ENCODE peak calls at places on chromosomes 11 and 22, in six cellular contexts. One of them, this sample, is unnamed.

GRCh38 chr11:68780829-68781228 is 29.5 kb upstream of the TESMIN start:
- DNase-seq in astrocyte: no peak
- DNase-seq in IMR-90: no peak
- DNase-seq in heart left ventricle: peak
- DNase-seq in HL-60: peak
- DNase-seq in lower lobe of right lung: peak
- DNase-seq in this sample: no peak

GRCh38 chr11:118892515-118892914 is 8.8 kb downstream of the CXCR5 start:
- DNase-seq in astrocyte: no peak
- DNase-seq in IMR-90: no peak
- DNase-seq in heart left ventricle: no peak
- DNase-seq in HL-60: no peak
- DNase-seq in lower lobe of right lung: no peak
- DNase-seq in this sample: no peak

GRCh38 chr11:33172996-33173395 is 11.7 kb upstream of the CSTF3 start:
- DNase-seq in astrocyte: no peak
- DNase-seq in IMR-90: peak
- DNase-seq in heart left ventricle: no peak
- DNase-seq in HL-60: peak
- DNase-seq in lower lobe of right lung: no peak
- DNase-seq in this sample: no peak

GRCh38 chr11:60390389-60390788 is 5.9 kb upstream of the MS4A14 start:
- DNase-seq in astrocyte: no peak
- DNase-seq in IMR-90: no peak
- DNase-seq in heart left ventricle: no peak
- DNase-seq in HL-60: no peak
- DNase-seq in lower lobe of right lung: no peak
- DNase-seq in this sample: no peak

GRCh38 chr22:24432059-24432853 is 4.9 kb downstream of the ADORA2A start:
- DNase-seq in astrocyte: peak
- DNase-seq in IMR-90: peak
- DNase-seq in heart left ventricle: peak
- DNase-seq in HL-60: no peak
- DNase-seq in lower lobe of right lung: no peak
- DNase-seq in this sample: peak

GRCh38 chr11:66883021-66883968 is 26.4 kb downstream of the LRFN4 start:
- DNase-seq in astrocyte: peak
- DNase-seq in IMR-90: peak
- DNase-seq in heart left ventricle: peak
- DNase-seq in HL-60: peak
- DNase-seq in lower lobe of right lung: peak
- DNase-seq in this sample: no peak

GRCh38 chr11:31690041-31690440 is 121.1 kb downstream of the PAX6 start:
- DNase-seq in astrocyte: peak
- DNase-seq in IMR-90: peak
- DNase-seq in heart left ventricle: no peak
- DNase-seq in HL-60: no peak
- DNase-seq in lower lobe of right lung: no peak
- DNase-seq in this sample: no peak

GRCh38 chr11:1949302-1949701 is 2.2 kb downstream of the MRPL23 start:
- DNase-seq in astrocyte: no peak
- DNase-seq in IMR-90: no peak
- DNase-seq in heart left ventricle: no peak
- DNase-seq in HL-60: no peak
- DNase-seq in lower lobe of right lung: peak
- DNase-seq in this sample: no peak

GRCh38 chr22:39219071-39220050 is 25.4 kb downstream of the PDGFB start:
- DNase-seq in astrocyte: no peak
- DNase-seq in IMR-90: no peak
- DNase-seq in heart left ventricle: no peak
- DNase-seq in HL-60: no peak
- DNase-seq in lower lobe of right lung: peak
- DNase-seq in this sample: no peak

GRCh38 chr11:77821349-77821851 is 456 bp downstream of the AAMDC start:
- DNase-seq in astrocyte: peak
- DNase-seq in IMR-90: peak
- DNase-seq in heart left ventricle: peak
- DNase-seq in HL-60: peak
- DNase-seq in lower lobe of right lung: no peak
- DNase-seq in this sample: peak

GRCh38 chr11:126834149-126834548 is 166.4 kb downstream of the KIRREL3 start:
- DNase-seq in astrocyte: peak
- DNase-seq in IMR-90: peak
- DNase-seq in heart left ventricle: no peak
- DNase-seq in HL-60: no peak
- DNase-seq in lower lobe of right lung: no peak
- DNase-seq in this sample: no peak

GRCh38 chr11:61950035-61950547 is at the start of gene BEST1:
- DNase-seq in astrocyte: no peak
- DNase-seq in IMR-90: no peak
- DNase-seq in heart left ventricle: no peak
- DNase-seq in HL-60: no peak
- DNase-seq in lower lobe of right lung: no peak
- DNase-seq in this sample: no peak

GRCh38 chr11:61946894-61947293 is 3.3 kb upstream of the BEST1 start:
- DNase-seq in astrocyte: no peak
- DNase-seq in IMR-90: no peak
- DNase-seq in heart left ventricle: no peak
- DNase-seq in HL-60: no peak
- DNase-seq in lower lobe of right lung: no peak
- DNase-seq in this sample: no peak

GRCh38 chr11:61949169-61950034 is 749 bp upstream of the BEST1 start:
- DNase-seq in astrocyte: peak
- DNase-seq in IMR-90: peak
- DNase-seq in heart left ventricle: peak
- DNase-seq in HL-60: no peak
- DNase-seq in lower lobe of right lung: peak
- DNase-seq in this sample: peak

GRCh38 chr11:61948505-61948904 is 1.6 kb upstream of the BEST1 start:
- DNase-seq in astrocyte: no peak
- DNase-seq in IMR-90: no peak
- DNase-seq in heart left ventricle: no peak
- DNase-seq in HL-60: no peak
- DNase-seq in lower lobe of right lung: no peak
- DNase-seq in this sample: no peak

GRCh38 chr11:61947486-61948210 is 2.5 kb upstream of the BEST1 start:
- DNase-seq in astrocyte: peak
- DNase-seq in IMR-90: peak
- DNase-seq in heart left ventricle: peak
- DNase-seq in HL-60: peak
- DNase-seq in lower lobe of right lung: peak
- DNase-seq in this sample: peak
- H3K27ac ChIP-seq in astrocyte: no peak
- H3K27ac ChIP-seq in IMR-90: no peak
- H3K27ac ChIP-seq in heart left ventricle: no peak
- H3K27ac ChIP-seq in HL-60: no peak
- H3K27ac ChIP-seq in lower lobe of right lung: no peak
- H3K27ac ChIP-seq in this sample: no peak

GRCh38 chr11:123006860-123007542 is 25.4 kb upstream of the BSX start:
- DNase-seq in astrocyte: no peak
- DNase-seq in IMR-90: no peak
- DNase-seq in heart left ventricle: no peak
- DNase-seq in HL-60: no peak
- DNase-seq in lower lobe of right lung: no peak
- DNase-seq in this sample: no peak
- TF ChIP-seq CTCF in astrocyte: no peak
- TF ChIP-seq CTCF in IMR-90: no peak
- TF ChIP-seq CTCF in heart left ventricle: no peak
- TF ChIP-seq CTCF in HL-60: no peak
- TF ChIP-seq CTCF in lower lobe of right lung: no peak
- TF ChIP-seq CTCF in this sample: no peak

GRCh38 chr11:120024046-120024445 is 113.9 kb downstream of the TRIM29 start:
- DNase-seq in astrocyte: no peak
- DNase-seq in IMR-90: no peak
- DNase-seq in heart left ventricle: no peak
- DNase-seq in HL-60: no peak
- DNase-seq in lower lobe of right lung: no peak
- DNase-seq in this sample: peak
- H3K27ac ChIP-seq in astrocyte: no peak
- H3K27ac ChIP-seq in IMR-90: no peak
- H3K27ac ChIP-seq in heart left ventricle: no peak
- H3K27ac ChIP-seq in HL-60: no peak
- H3K27ac ChIP-seq in lower lobe of right lung: no peak
- H3K27ac ChIP-seq in this sample: no peak

GRCh38 chr22:31969789-31970489 is 25.6 kb downstream of the YWHAH start:
- DNase-seq in astrocyte: peak
- DNase-seq in IMR-90: peak
- DNase-seq in heart left ventricle: no peak
- DNase-seq in HL-60: peak
- DNase-seq in lower lobe of right lung: peak
- DNase-seq in this sample: peak
- TF ChIP-seq CTCF in astrocyte: peak
- TF ChIP-seq CTCF in IMR-90: peak
- TF ChIP-seq CTCF in heart left ventricle: no peak
- TF ChIP-seq CTCF in HL-60: peak
- TF ChIP-seq CTCF in lower lobe of right lung: no peak
- TF ChIP-seq CTCF in this sample: no peak

GRCh38 chr11:134585666-134586285 is 173.7 kb upstream of the B3GAT1 start:
- DNase-seq in astrocyte: no peak
- DNase-seq in IMR-90: no peak
- DNase-seq in heart left ventricle: no peak
- DNase-seq in HL-60: no peak
- DNase-seq in lower lobe of right lung: no peak
- DNase-seq in this sample: no peak

GRCh38 chr11:134584706-134585445 is 172.8 kb upstream of the B3GAT1 start:
- DNase-seq in astrocyte: no peak
- DNase-seq in IMR-90: no peak
- DNase-seq in heart left ventricle: no peak
- DNase-seq in HL-60: peak
- DNase-seq in lower lobe of right lung: no peak
- DNase-seq in this sample: no peak

GRCh38 chr11:134581966-134582787 is 170.1 kb upstream of the B3GAT1 start:
- DNase-seq in astrocyte: no peak
- DNase-seq in IMR-90: no peak
- DNase-seq in heart left ventricle: no peak
- DNase-seq in HL-60: no peak
- DNase-seq in lower lobe of right lung: no peak
- DNase-seq in this sample: no peak

GRCh38 chr11:134583397-134583990 is 171.5 kb upstream of the B3GAT1 start:
- DNase-seq in astrocyte: no peak
- DNase-seq in IMR-90: no peak
- DNase-seq in heart left ventricle: no peak
- DNase-seq in HL-60: peak
- DNase-seq in lower lobe of right lung: no peak
- DNase-seq in this sample: no peak

DNA sequence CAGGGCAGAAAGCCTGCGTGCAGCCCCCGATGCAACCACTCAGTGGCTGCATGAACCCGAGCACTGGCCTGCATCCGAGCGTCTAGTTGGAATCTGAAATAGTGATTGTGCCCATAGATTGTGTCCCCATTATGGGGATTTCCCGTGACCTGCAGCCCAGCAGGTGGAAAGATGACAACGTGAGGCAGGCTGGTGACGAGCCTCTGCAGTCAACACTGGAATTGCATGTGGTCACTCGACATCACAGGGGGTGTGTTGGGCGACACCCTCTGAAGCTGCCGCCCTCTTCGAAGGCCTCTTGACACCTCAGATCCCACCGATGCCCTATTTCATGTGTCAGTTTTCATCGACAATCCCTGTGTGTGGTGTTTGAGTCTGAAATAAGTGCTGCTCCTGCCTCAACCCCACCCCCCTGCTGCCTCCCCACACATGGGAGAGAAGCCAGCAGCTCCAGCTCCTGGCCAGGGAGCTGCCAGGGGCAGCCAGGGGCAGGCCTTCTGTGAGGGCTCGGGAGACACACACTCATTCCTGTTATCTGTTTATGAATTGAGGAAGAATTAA is 172.0 kb upstream of the B3GAT1 start:
- DNase-seq in astrocyte: no peak
- DNase-seq in IMR-90: no peak
- DNase-seq in heart left ventricle: no peak
- DNase-seq in HL-60: no peak
- DNase-seq in lower lobe of right lung: no peak
- DNase-seq in this sample: no peak
- H3K27ac ChIP-seq in astrocyte: no peak
- H3K27ac ChIP-seq in IMR-90: no peak
- H3K27ac ChIP-seq in heart left ventricle: no peak
- H3K27ac ChIP-seq in HL-60: no peak
- H3K27ac ChIP-seq in lower lobe of right lung: no peak
- H3K27ac ChIP-seq in this sample: no peak

GRCh38 chr11:44128729-44129128 is 33.3 kb downstream of the EXT2 start:
- DNase-seq in astrocyte: no peak
- DNase-seq in IMR-90: no peak
- DNase-seq in heart left ventricle: no peak
- DNase-seq in HL-60: no peak
- DNase-seq in lower lobe of right lung: no peak
- DNase-seq in this sample: no peak

GRCh38 chr11:44134625-44135024 is 39.1 kb downstream of the EXT2 start:
- DNase-seq in astrocyte: no peak
- DNase-seq in IMR-90: no peak
- DNase-seq in heart left ventricle: no peak
- DNase-seq in HL-60: no peak
- DNase-seq in lower lobe of right lung: no peak
- DNase-seq in this sample: no peak

GRCh38 chr11:44130751-44131150 is 35.3 kb downstream of the EXT2 start:
- DNase-seq in astrocyte: no peak
- DNase-seq in IMR-90: no peak
- DNase-seq in heart left ventricle: no peak
- DNase-seq in HL-60: no peak
- DNase-seq in lower lobe of right lung: no peak
- DNase-seq in this sample: no peak

GRCh38 chr11:44136176-44136945 is 40.9 kb downstream of the EXT2 start:
- DNase-seq in astrocyte: peak
- DNase-seq in IMR-90: no peak
- DNase-seq in heart left ventricle: no peak
- DNase-seq in HL-60: no peak
- DNase-seq in lower lobe of right lung: no peak
- DNase-seq in this sample: no peak

DNA sequence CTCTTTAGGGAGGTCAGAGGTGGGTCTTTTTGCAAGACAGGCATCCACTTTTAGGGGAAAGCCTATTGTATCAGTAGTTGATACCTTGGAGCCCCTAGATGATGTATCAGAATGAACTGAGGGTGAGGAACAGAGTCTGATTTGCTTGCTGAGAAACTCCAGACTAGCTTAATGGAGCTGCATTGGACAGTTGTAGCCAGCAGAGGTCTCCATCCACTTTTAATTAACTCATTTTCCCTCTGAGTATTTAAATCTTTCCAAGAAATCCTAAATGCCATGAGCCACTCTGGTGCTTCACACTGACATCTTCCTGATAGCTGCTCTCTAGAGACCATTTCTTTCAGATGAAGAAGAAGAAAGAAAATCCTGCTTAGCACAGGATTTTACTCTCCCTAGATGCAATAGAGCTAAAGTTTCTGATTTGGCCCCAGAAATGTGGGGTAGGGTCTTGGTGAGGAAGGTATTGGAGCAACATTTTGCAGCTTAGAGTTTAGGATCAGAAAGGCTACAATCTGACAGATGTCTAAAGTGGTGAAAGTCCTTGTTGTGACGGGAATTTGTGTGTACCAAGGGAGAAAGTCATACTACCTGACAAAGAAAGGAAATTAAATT is 38.0 kb downstream of the EXT2 start:
- DNase-seq in astrocyte: peak
- DNase-seq in IMR-90: peak
- DNase-seq in heart left ventricle: no peak
- DNase-seq in HL-60: no peak
- DNase-seq in lower lobe of right lung: no peak
- DNase-seq in this sample: peak
- TF ChIP-seq CTCF in astrocyte: peak
- TF ChIP-seq CTCF in IMR-90: peak
- TF ChIP-seq CTCF in heart left ventricle: peak
- TF ChIP-seq CTCF in HL-60: peak
- TF ChIP-seq CTCF in lower lobe of right lung: peak
- TF ChIP-seq CTCF in this sample: peak